ENCODE peak calls at places on chromosomes 7 and 10, in four cellular contexts. One of them, this sample, is unnamed.
A peak's percentile ranks its signal among the peaks of the same experiment; 100 is the strongest.

GRCh38 chr7:122300607-122301079 is 3.9 kb downstream of the FEZF1 start:
- DNase-seq in K562: no peak
- DNase-seq in H1: no peak
- DNase-seq in GM12878: no peak
- DNase-seq in this sample: no peak

GRCh38 chr10:79112898-79113431 is 44.2 kb downstream of the ZMIZ1 start:
- DNase-seq in K562: no peak
- DNase-seq in H1: no peak
- DNase-seq in GM12878: no peak
- DNase-seq in this sample: no peak

GRCh38 chr10:46517541-46517940 is 38.9 kb downstream of the GPRIN2 start:
- DNase-seq in K562: no peak
- DNase-seq in H1: no peak
- DNase-seq in GM12878: no peak
- DNase-seq in this sample: no peak

GRCh38 chr10:96765406-96766240 is 45.3 kb upstream of the PIK3AP1 start:
- DNase-seq in K562: peak; percentile 54
- DNase-seq in H1: no peak
- DNase-seq in GM12878: no peak
- DNase-seq in this sample: peak; percentile 62

GRCh38 chr10:53370347-53370746 is 597.8 kb upstream of the MBL2 start:
- DNase-seq in K562: no peak
- DNase-seq in H1: no peak
- DNase-seq in GM12878: no peak
- DNase-seq in this sample: no peak

GRCh38 chr10:35398355-35398754 is 62.0 kb downstream of the CCNY start:
- DNase-seq in K562: no peak
- DNase-seq in H1: no peak
- DNase-seq in GM12878: no peak
- DNase-seq in this sample: no peak

GRCh38 chr7:108001759-108002725 is 919 bp downstream of the LAMB1 start:
- DNase-seq in K562: no peak
- DNase-seq in H1: no peak
- DNase-seq in GM12878: no peak
- DNase-seq in this sample: no peak

GRCh38 chr7:117127585-117128168 is 174.4 kb downstream of the ST7 start:
- DNase-seq in K562: peak; percentile 51
- DNase-seq in H1: no peak
- DNase-seq in GM12878: peak; percentile 23
- DNase-seq in this sample: peak; percentile 55

GRCh38 chr7:41711283-41712064 is 8.6 kb upstream of the INHBA start:
- DNase-seq in K562: peak; percentile 18
- DNase-seq in H1: no peak
- DNase-seq in GM12878: no peak
- DNase-seq in this sample: peak; percentile 4

GRCh38 chr10:117424789-117425649 is 49.8 kb upstream of the PDZD8 start:
- DNase-seq in K562: no peak
- DNase-seq in H1: no peak
- DNase-seq in GM12878: no peak
- DNase-seq in this sample: peak; percentile 39

DNA sequence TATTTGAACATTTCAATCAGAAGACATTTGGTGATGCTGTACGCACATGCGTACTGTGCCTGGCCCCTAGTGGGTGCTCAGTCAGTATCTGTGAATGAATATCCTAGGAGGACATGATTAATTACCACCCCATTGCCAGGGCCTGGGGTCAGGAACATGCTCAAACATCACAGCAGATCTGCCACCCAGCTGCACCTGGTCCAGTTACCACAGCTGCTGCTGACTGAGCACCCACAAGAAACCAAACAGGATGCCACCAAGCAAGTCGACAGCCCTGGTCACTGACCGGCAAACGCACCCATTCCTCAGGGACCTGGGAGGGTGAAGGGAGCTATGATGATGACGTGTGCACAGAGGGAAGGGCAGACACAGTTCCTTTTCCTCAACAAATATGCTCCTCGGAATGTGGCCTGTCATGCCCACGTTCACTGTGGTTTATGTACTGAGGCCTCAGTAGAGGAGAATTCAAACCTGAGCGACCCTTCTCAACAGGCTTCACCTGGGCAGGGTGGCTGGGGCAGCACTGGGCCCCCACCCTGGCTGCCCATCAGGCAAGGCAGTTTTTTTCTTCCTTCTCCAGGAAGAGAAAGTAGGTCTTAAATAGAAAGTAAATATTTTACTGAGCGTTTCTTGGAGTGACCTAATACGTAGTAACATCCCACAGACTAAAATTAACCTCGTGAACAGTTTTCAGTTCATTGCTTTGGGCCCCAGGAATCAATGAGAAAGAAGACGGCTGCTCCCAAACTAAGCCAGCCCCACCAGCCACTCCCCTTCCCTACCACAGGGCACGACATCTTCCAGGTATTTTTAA is 13.4 kb downstream of the CTBP2 start:
- DNase-seq in K562: no peak
- DNase-seq in H1: no peak
- DNase-seq in GM12878: no peak
- DNase-seq in this sample: no peak
- H3K9ac ChIP-seq in K562: peak overlapping the region; percentile 31
- H3K9ac ChIP-seq in H1: no peak overlapping the region
- H3K9ac ChIP-seq in GM12878: no peak overlapping the region
- H3K9ac ChIP-seq in this sample: no peak overlapping the region

GRCh38 chr10:87546971-87547413 is 42.3 kb downstream of the MINPP1 start:
- DNase-seq in K562: no peak
- DNase-seq in H1: no peak
- DNase-seq in GM12878: no peak
- DNase-seq in this sample: no peak
- TF ChIP-seq USF2 in K562: no peak
- TF ChIP-seq USF2 in H1: no peak
- TF ChIP-seq USF2 in GM12878: no peak
- TF ChIP-seq USF2 in this sample: no peak

DNA sequence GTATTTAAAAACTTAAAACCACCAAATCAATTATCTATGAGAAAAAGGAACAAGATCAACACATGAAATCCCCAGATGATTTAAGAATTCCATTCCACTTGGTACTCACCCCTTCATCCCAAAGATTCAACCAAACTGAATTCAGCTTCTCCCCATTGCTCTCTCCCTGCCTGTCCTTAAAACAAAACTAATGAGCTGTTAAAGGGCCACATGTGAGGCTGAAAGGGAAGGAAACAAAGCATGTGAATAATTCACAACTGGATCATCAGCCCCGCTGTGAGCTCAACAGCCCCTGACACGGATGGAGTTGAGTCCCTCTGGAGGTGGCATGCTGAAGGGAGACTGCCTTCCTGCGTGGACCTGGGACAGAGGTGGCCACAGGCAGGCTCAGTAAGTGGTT is 32.9 kb downstream of the VOPP1 start:
- DNase-seq in K562: no peak
- DNase-seq in H1: no peak
- DNase-seq in GM12878: no peak
- DNase-seq in this sample: no peak
- TF ChIP-seq ATF2 in K562: no peak
- TF ChIP-seq ATF2 in H1: no peak
- TF ChIP-seq ATF2 in GM12878: no peak
- TF ChIP-seq ATF2 in this sample: no peak

DNA sequence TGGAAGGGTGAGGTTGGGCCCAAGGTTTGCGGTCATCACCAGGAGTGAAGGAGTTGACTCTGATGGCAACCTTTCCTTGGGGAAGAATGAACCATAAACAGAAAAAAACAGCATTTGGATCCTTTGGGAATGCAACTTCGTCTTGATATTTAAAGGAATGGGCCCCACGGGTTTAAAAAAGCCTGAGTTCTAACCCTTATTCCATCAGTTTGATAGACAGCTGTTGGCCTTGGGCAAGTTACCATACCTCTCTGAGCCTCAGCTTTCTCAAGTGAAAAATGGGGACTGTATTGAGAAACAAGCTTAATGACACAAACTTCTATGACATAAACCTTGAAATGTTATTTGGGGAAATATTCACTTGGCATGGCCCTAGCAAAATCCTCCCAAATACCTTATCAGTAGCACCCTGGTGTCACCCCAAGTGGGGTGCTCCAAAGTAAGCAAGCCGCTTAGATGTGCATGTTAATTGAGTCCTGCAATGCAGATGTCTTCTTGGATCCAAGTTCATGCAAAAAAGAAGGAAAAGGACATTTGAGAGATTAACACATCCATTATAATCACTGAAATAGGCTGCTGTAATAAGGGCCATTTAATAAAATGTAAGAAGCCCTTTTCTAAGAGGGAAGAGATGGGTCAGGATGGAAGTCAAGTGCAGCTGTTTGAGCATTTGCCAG is 13.8 kb downstream of the MXI1 start:
- DNase-seq in K562: no peak
- DNase-seq in H1: no peak
- DNase-seq in GM12878: no peak
- DNase-seq in this sample: no peak
- H3K9ac ChIP-seq in K562: peak overlapping the region; percentile 80
- H3K9ac ChIP-seq in H1: no peak overlapping the region
- H3K9ac ChIP-seq in GM12878: no peak overlapping the region
- H3K9ac ChIP-seq in this sample: no peak overlapping the region

GRCh38 chr7:21911341-21911875 is 34.3 kb downstream of the CDCA7L start:
- DNase-seq in K562: no peak
- DNase-seq in H1: no peak
- DNase-seq in GM12878: no peak
- DNase-seq in this sample: no peak
- TF ChIP-seq USF2 in K562: no peak
- TF ChIP-seq USF2 in H1: no peak
- TF ChIP-seq USF2 in GM12878: no peak
- TF ChIP-seq USF2 in this sample: no peak

DNA sequence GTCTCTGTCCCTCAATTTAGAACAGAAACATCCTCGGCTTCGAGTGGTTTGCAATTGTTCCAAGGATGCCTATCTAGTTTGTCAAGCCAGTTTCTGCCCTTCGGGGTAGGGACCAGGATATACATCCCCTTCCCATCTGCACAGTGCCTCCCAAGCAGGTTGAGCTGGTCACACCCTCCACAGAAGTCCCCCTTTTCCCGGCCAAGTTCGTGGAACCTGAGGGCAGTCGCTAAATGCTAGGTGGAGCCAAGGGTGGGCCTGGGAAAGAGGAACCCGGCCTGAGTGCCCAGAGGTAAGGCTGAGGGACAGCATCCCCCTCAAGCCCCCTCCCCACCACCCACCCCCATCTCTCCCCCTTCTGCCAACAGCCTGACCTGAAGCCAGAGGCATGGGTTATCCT is 62.4 kb upstream of the NANOS1 start:
- DNase-seq in K562: no peak
- DNase-seq in H1: no peak
- DNase-seq in GM12878: no peak
- DNase-seq in this sample: no peak
- TF ChIP-seq ATF2 in K562: no peak
- TF ChIP-seq ATF2 in H1: no peak
- TF ChIP-seq ATF2 in GM12878: no peak
- TF ChIP-seq ATF2 in this sample: no peak

GRCh38 chr10:88507380-88507779 is 75.7 kb downstream of the RNLS start:
- DNase-seq in K562: no peak
- DNase-seq in H1: no peak
- DNase-seq in GM12878: no peak
- DNase-seq in this sample: no peak

GRCh38 chr10:88508054-88508453 is 75.1 kb downstream of the RNLS start:
- DNase-seq in K562: no peak
- DNase-seq in H1: no peak
- DNase-seq in GM12878: no peak
- DNase-seq in this sample: no peak

GRCh38 chr10:88500656-88501055 is 82.5 kb downstream of the RNLS start:
- DNase-seq in K562: no peak
- DNase-seq in H1: no peak
- DNase-seq in GM12878: no peak
- DNase-seq in this sample: no peak

GRCh38 chr10:88505680-88506215 is 77.4 kb downstream of the RNLS start:
- DNase-seq in K562: no peak
- DNase-seq in H1: peak; percentile 10
- DNase-seq in GM12878: no peak
- DNase-seq in this sample: no peak

DNA sequence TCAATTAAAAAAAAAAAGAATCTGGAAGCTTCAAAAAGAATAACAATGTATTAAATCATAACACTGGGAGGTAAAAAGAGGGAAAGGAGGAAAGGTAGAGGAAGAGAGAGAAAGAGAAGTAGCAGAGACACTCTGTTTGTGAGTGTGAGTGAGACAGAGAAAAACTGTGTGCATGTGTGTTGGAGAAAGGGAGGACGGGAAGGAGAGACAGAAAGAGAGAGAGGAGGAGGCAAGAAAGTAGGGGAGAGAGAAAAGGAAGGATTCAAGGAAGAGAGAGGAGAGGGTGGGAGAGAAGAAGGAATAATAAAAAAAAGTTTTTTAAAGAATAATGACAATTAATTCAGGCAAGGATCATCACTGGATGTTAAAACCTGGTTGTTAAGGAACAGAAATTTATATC is 77.9 kb downstream of the RNLS start:
- DNase-seq in K562: no peak
- DNase-seq in H1: no peak
- DNase-seq in GM12878: no peak
- DNase-seq in this sample: no peak
- H3K9ac ChIP-seq in K562: no peak overlapping the region
- H3K9ac ChIP-seq in H1: no peak overlapping the region
- H3K9ac ChIP-seq in GM12878: no peak overlapping the region
- H3K9ac ChIP-seq in this sample: no peak overlapping the region